ENCODE peak calls at places on chromosomes 11 and 22, in eight cellular contexts. U, O, G, Q, N, F, M and X are unnamed samples.

GRCh38 chr22:39176067-39176621 is 23.7 kb upstream of the CBX7 start:
- DNase-seq in U (no peak), O (no peak), G (peak), Q (peak), N (peak), F (no peak), M (peak), X (no peak)

GRCh38 chr11:119363874-119364590 is 17.5 kb downstream of the USP2 start:
- DNase-seq in U (peak), O (no peak), G (peak), Q (no peak), N (peak), F (no peak), M (no peak), X (peak)

GRCh38 chr11:126155402-126156187 is 55.9 kb downstream of the RPUSD4 start:
- DNase-seq in U (no peak), O (no peak), G (no peak), Q (no peak), N (no peak), F (no peak), M (no peak), X (no peak)

GRCh38 chr22:45334068-45334467 is 24.3 kb downstream of the FAM118A start:
- DNase-seq in U (no peak), O (no peak), G (no peak), Q (no peak), N (no peak), F (no peak), M (no peak), X (no peak)

GRCh38 chr11:13055200-13055599 is 46.1 kb downstream of the RASSF10 start:
- DNase-seq in U (no peak), O (no peak), G (no peak), Q (no peak), N (no peak), F (no peak), M (no peak), X (no peak)

GRCh38 chr11:2592559-2593392 is 107.0 kb downstream of the KCNQ1OT1 start:
- DNase-seq in U (peak), O (no peak), G (peak), Q (peak), N (peak), F (no peak), M (no peak), X (no peak)

GRCh38 chr11:16891964-16892363 is 122.2 kb downstream of the PLEKHA7 start:
- DNase-seq in U (no peak), O (no peak), G (no peak), Q (no peak), N (no peak), F (no peak), M (no peak), X (no peak)

GRCh38 chr11:70595016-70595415 is 196.7 kb downstream of the CTTN start:
- DNase-seq in U (no peak), O (no peak), G (no peak), Q (no peak), N (no peak), F (no peak), M (no peak), X (no peak)

GRCh38 chr11:1051356-1052132 is 15.0 kb upstream of the MUC6 start:
- DNase-seq in U (peak), O (no peak), G (no peak), Q (no peak), N (no peak), F (no peak), M (no peak), X (no peak)
- TF ChIP-seq CTCF in U (no peak), O (no peak), G (no peak), Q (no peak), N (no peak), F (no peak), M (no peak), X (no peak)

DNA sequence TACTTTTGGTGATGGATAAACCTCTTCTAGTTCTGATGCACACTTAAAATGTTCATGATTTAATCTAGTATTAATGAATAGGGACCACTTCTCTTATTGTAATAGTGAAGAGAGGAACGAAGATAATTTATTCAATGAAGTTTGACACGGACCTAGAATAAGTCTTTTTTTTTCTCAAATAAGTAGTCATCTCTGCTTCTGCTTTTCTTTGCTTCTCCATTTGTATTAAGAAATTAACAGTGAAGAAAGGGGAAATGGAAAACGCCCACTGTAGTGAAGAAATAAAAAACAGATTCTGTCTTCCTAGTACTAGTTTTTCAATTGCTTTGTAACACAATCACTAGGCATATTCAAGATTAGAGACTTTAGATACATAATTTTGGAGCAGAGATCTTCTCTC is 73.0 kb downstream of the CD44 start:
- DNase-seq in U (no peak), O (no peak), G (no peak), Q (no peak), N (no peak), F (no peak), M (no peak), X (no peak)
- TF ChIP-seq CTCF in U (no peak), O (no peak), G (no peak), Q (no peak), N (no peak), F (no peak), M (no peak), X (no peak)

DNA sequence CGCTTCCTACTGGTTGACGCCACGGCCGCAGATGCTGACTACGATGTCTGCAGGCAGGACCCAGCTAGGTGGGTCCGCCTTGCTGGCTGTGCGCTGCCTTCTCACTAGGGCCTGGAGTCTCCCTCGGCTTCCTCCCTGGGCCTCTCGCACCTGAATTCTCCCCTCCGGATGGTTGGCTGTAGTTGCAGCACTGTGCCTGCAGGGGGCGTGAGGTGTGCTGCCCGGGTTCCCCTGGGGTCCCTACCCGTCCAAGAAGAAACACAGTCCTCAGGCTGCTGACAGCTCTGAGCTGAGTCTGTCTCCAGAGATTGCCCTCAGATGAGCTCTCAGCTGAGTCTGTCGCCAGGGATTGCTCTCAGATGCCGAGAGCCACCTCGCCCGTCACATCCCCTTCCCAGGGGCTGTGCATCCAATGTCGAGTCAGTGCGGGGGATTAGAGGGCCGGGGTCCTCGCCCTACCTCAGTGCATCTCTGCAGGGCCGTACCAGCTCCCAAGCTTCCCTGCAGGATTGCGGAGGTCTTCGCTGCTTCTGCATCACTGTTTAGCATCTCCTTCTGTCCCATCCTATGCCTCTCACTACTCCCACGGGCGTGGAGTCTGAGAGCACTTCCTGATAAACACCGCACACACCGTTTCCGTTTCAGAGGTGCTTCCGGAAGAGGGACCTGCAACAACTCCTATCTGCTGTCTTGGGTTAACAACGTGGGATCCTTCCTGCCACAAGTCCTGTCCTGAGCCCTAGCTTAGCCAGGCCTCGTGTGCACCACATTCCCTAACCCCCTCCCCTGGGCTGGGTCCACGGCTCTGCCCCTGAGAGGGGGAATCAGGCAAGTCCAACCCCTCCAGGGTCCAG is 196.9 kb downstream of the CSNK2A3 start:
- DNase-seq in U (no peak), O (no peak), G (no peak), Q (no peak), N (no peak), F (no peak), M (no peak), X (no peak)
- TF ChIP-seq CTCF in U (peak), O (peak), G (no peak), Q (no peak), N (peak), F (no peak), M (no peak), X (no peak)

DNA sequence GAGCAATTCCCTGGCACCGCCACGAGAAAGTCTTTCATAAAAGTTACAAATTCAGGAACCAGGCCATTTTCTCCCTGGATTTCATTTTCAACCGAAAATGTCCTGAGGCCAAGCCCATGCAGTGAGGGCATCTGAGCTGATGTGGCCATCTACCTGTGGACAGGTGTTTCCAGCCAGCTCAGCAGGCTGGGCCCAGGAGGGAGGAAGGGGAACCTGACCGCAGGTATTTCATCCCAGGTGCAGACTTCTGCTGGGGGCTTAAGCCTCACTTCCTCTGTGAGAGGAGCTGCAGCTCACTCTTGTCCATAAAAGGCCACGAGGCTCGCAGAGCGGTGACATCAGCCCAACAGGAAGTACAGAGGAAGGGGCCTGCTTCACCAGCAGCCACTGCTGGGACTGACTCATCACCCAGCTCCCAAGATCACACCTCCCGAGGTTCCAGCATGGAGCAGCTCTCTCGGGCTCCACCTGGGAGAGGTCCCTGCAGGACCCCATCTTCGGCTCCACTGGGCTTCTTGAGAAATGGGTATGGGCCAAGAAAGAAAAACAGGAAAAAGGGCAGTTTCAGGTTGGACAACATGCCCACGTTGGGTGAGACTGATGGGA is 56.4 kb downstream of the MYH9 start:
- DNase-seq in U (no peak), O (no peak), G (peak), Q (peak), N (peak), F (no peak), M (peak), X (peak)
- TF ChIP-seq CTCF in U (no peak), O (no peak), G (no peak), Q (no peak), N (no peak), F (no peak), M (no peak), X (no peak)

GRCh38 chr22:41132555-41132954 is 40.2 kb downstream of the EP300 start:
- DNase-seq in U (no peak), O (no peak), G (no peak), Q (no peak), N (no peak), F (no peak), M (no peak), X (no peak)
- TF ChIP-seq CTCF in U (no peak), O (no peak), G (no peak), Q (no peak), N (no peak), F (no peak), M (no peak), X (no peak)

GRCh38 chr11:55707029-55707428 is 45.0 kb downstream of the OR4C6 start:
- DNase-seq in U (no peak), O (peak), G (no peak), Q (no peak), N (no peak), F (no peak), M (no peak), X (no peak)
- TF ChIP-seq CTCF in U (no peak), O (peak), G (no peak), Q (peak), N (peak), F (no peak), M (no peak), X (no peak)

GRCh38 chr22:29724843-29725242 is 5.0 kb downstream of the CABP7 start:
- DNase-seq in U (no peak), O (no peak), G (no peak), Q (no peak), N (no peak), F (no peak), M (no peak), X (no peak)

GRCh38 chr22:29726512-29727247 is 6.9 kb downstream of the CABP7 start:
- DNase-seq in U (no peak), O (no peak), G (no peak), Q (no peak), N (no peak), F (no peak), M (no peak), X (no peak)

GRCh38 chr22:29726104-29726503 is 6.3 kb downstream of the CABP7 start:
- DNase-seq in U (no peak), O (no peak), G (no peak), Q (no peak), N (no peak), F (no peak), M (no peak), X (no peak)

GRCh38 chr22:29729161-29729560 is 9.4 kb downstream of the CABP7 start:
- DNase-seq in U (no peak), O (no peak), G (no peak), Q (no peak), N (no peak), F (no peak), M (no peak), X (no peak)

GRCh38 chr22:29727248-29727551 is 7.4 kb downstream of the CABP7 start:
- DNase-seq in U (no peak), O (no peak), G (peak), Q (peak), N (no peak), F (no peak), M (no peak), X (no peak)
- TF ChIP-seq CTCF in U (no peak), O (no peak), G (no peak), Q (no peak), N (no peak), F (no peak), M (no peak), X (no peak)

GRCh38 chr11:747176-748006 is at the start of gene TALDO1:
- DNase-seq in U (peak), O (no peak), G (peak), Q (peak), N (peak), F (peak), M (peak), X (peak)
- TF ChIP-seq CTCF in U (peak), O (no peak), G (peak), Q (no peak), N (no peak), F (no peak), M (no peak), X (no peak)

GRCh38 chr11:83191986-83192385 is 1.5 kb upstream of the ANKRD42 start:
- DNase-seq in U (no peak), O (no peak), G (no peak), Q (no peak), N (no peak), F (no peak), M (no peak), X (no peak)
- TF ChIP-seq CTCF in U (no peak), O (no peak), G (no peak), Q (no peak), N (no peak), F (no peak), M (no peak), X (no peak)